ENCODE peak calls at places on chromosomes 2 and 18, in four cellular contexts. M is RWPE1, J is HEK293T, C is Peyer's patch. F is an unnamed sample.

GRCh38 chr2:164066095-164066494 is 330.3 kb upstream of the FIGN start:
- DNase-seq in M (no peak), J (no peak), C (no peak), F (no peak)

GRCh38 chr2:136310005-136310495 is 192.1 kb upstream of the CXCR4 start:
- DNase-seq in J (no peak), C (no peak), M (no peak), F (no peak)

GRCh38 chr2:129233751-129234406 is 745.6 kb upstream of the RAB6C start:
- DNase-seq in C (no peak), J (no peak), M (peak; percentile 14), F (no peak)

GRCh38 chr2:217673555-217674088 is 329.2 kb downstream of the TNS1 start:
- DNase-seq in J (no peak), C (no peak), M (no peak), F (no peak)

GRCh38 chr2:56681659-56682396 is 498.0 kb downstream of the CCDC85A start:
- DNase-seq in M (no peak), J (no peak), C (no peak), F (no peak)

GRCh38 chr2:74005786-74006185 is 21.1 kb downstream of the TET3 start:
- DNase-seq in M (no peak), C (no peak), J (no peak), F (no peak)

GRCh38 chr2:156704612-156705011 is 268.4 kb downstream of the GPD2 start:
- DNase-seq in M (no peak), C (no peak), J (no peak), F (no peak)

GRCh38 chr2:160423141-160423540 is 70.5 kb downstream of the RBMS1 start:
- DNase-seq in C (no peak), J (no peak), M (no peak), F (no peak)

GRCh38 chr2:193409951-193410350 is 1215.2 kb upstream of the TMEFF2 start:
- DNase-seq in J (no peak), C (no peak), M (no peak), F (no peak)

GRCh38 chr2:122070241-122070731 is 314.8 kb downstream of the TSN start:
- DNase-seq in C (no peak), J (no peak), M (no peak), F (no peak)

GRCh38 chr2:96156011-96156820 is 11.0 kb upstream of the DUSP2 start:
- DNase-seq in M (no peak), J (no peak), C (no peak), F (no peak)

GRCh38 chr2:162058973-162059668 is 14.9 kb downstream of the DPP4 start:
- DNase-seq in J (no peak), C (no peak), M (no peak), F (no peak)

GRCh38 chr18:63741769-63742168 is 33.4 kb upstream of the SERPINB7 start:
- DNase-seq in M (peak; percentile 11), C (no peak), J (no peak), F (no peak)

GRCh38 chr2:179876266-179876665 is 14.9 kb upstream of the ZNF385B start:
- DNase-seq in C (no peak), J (no peak), M (no peak), F (no peak)

GRCh38 chr18:36635414-36636096 is 193.2 kb downstream of the TPGS2 start:
- DNase-seq in M (no peak), C (no peak), J (no peak), F (no peak)

GRCh38 chr2:211132586-211132985 is 576.2 kb downstream of the CPS1 start:
- DNase-seq in J (no peak), M (peak; percentile 0), C (no peak), F (no peak)

GRCh38 chr2:19673213-19673791 is 228.5 kb downstream of the TTC32 start:
- DNase-seq in C (no peak), M (no peak), J (no peak), F (no peak)

GRCh38 chr2:38626326-38627031 is 23.8 kb upstream of the HNRNPLL start:
- DNase-seq in C (no peak), M (no peak), J (no peak), F (no peak)

GRCh38 chr2:234450431-234451095 is 46.3 kb downstream of the ARL4C start:
- DNase-seq in C (no peak), M (no peak), J (no peak), F (no peak)

GRCh38 chr18:61554117-61554776 is 221.0 kb downstream of the CDH20 start:
- DNase-seq in J (no peak), M (no peak), C (no peak), F (no peak)

F was measured in stimulated activated CD8-positive, alpha-beta memory T cell treated with anti-CD3 and anti-CD28 coated beads, Interleukin-4, amount 100 ng/mL, for 4 hours.